ENCODE peak calls at places on chromosome 3, in nine cellular contexts. A, Z, I, C, F, J, E, M and Q are unnamed samples.

GRCh38 chr3:45002139-45002660 is 23.9 kb upstream of the CLEC3B start:
- DNase-seq in Z (no peak), A (no peak), M (no peak), E (no peak), J (no peak), I (no peak), C (no peak), F (no peak), Q (no peak)

GRCh38 chr3:195248281-195248680 is 22.7 kb downstream of the XXYLT1 start:
- DNase-seq in M (no peak), F (peak), C (no peak), I (no peak), E (no peak), Z (no peak), A (no peak), J (no peak), Q (no peak)

GRCh38 chr3:185335799-185336198 is 27.1 kb upstream of the MAP3K13 start:
- DNase-seq in C (peak), M (no peak), I (no peak), Z (no peak), F (no peak), J (no peak), E (no peak), A (peak), Q (no peak)

GRCh38 chr3:3615533-3615932 is 183.7 kb upstream of the LRRN1 start:
- DNase-seq in Z (no peak), E (no peak), F (no peak), I (no peak), A (no peak), C (peak), J (no peak), M (no peak), Q (no peak)

GRCh38 chr3:74353039-74353438 is 261.4 kb downstream of the CNTN3 start:
- DNase-seq in C (no peak), A (no peak), F (no peak), E (no peak), Z (no peak), J (no peak), I (no peak), M (peak), Q (no peak)

GRCh38 chr3:87333393-87333892 is 57.1 kb upstream of the POU1F1 start:
- DNase-seq in C (peak), F (peak), J (no peak), M (no peak), I (no peak), E (no peak), Z (no peak), A (peak), Q (no peak)

GRCh38 chr3:30602946-30603345 is 3.5 kb upstream of the TGFBR2 start:
- DNase-seq in J (no peak), I (no peak), M (no peak), F (no peak), Z (no peak), A (no peak), C (no peak), E (no peak), Q (no peak)

GRCh38 chr3:53044371-53045106 is 1.3 kb downstream of the SFMBT1 start:
- DNase-seq in Z (no peak), A (no peak), J (no peak), F (peak), E (no peak), C (peak), I (no peak), M (no peak), Q (peak)

GRCh38 chr3:38497026-38497425 is 886 bp downstream of the EXOG start:
- DNase-seq in M (no peak), A (no peak), C (no peak), E (no peak), J (no peak), I (no peak), F (no peak), Z (no peak), Q (no peak)

GRCh38 chr3:82824491-82824890 is 1063.0 kb upstream of the GBE1 start:
- DNase-seq in F (no peak), A (no peak), E (no peak), Z (no peak), M (no peak), J (no peak), C (no peak), I (no peak), Q (no peak)

GRCh38 chr3:51955175-51955892 is at the start of gene GPR62:
- DNase-seq in C (no peak), A (no peak), E (no peak), I (no peak), J (no peak), M (no peak), Z (no peak), F (no peak), Q (peak)

GRCh38 chr3:63351159-63352007 is 73.3 kb downstream of the SYNPR start:
- DNase-seq in A (peak), E (no peak), J (peak), C (peak), Z (no peak), M (no peak), F (no peak), I (peak), Q (peak)

GRCh38 chr3:186746008-186746407 is 28.8 kb downstream of the KNG1 start:
- DNase-seq in M (peak), C (peak), E (no peak), I (no peak), F (no peak), J (peak), A (peak), Z (no peak), Q (no peak)

GRCh38 chr3:88589131-88589530 is 439.4 kb downstream of the C3orf38 start:
- DNase-seq in I (no peak), M (no peak), C (no peak), E (no peak), F (no peak), J (no peak), Z (no peak), A (no peak), Q (no peak)

GRCh38 chr3:123397050-123397590 is 51.8 kb downstream of the ADCY5 start:
- DNase-seq in I (no peak), M (no peak), Z (no peak), E (no peak), C (no peak), A (no peak), F (no peak), J (no peak), Q (no peak)

GRCh38 chr3:166052440-166052839 is 215.2 kb upstream of the BCHE start:
- DNase-seq in Z (no peak), E (no peak), M (peak), C (no peak), I (no peak), F (no peak), J (no peak), A (no peak), Q (no peak)

GRCh38 chr3:183449391-183449790 is 21.0 kb upstream of the MCF2L2 start:
- DNase-seq in I (no peak), C (peak), F (no peak), Z (no peak), E (no peak), M (no peak), J (no peak), A (no peak), Q (peak)

GRCh38 chr3:153572654-153573053 is 410.6 kb downstream of the RAP2B start:
- DNase-seq in I (no peak), Z (no peak), C (no peak), M (no peak), F (no peak), A (no peak), J (no peak), E (no peak), Q (no peak)

GRCh38 chr3:156964562-156964961 is 138.4 kb downstream of the LEKR1 start:
- DNase-seq in I (no peak), J (no peak), E (no peak), M (no peak), Z (no peak), C (no peak), F (no peak), A (peak), Q (no peak)

GRCh38 chr3:112127522-112128494 is 5.2 kb downstream of the GCSAM start:
- DNase-seq in I (no peak), C (no peak), M (no peak), F (no peak), E (no peak), J (no peak), Z (no peak), A (no peak), Q (no peak)

GRCh38 chr3:97990624-97991277 is 18.5 kb upstream of the RIOX2 start:
- DNase-seq in J (no peak), E (no peak), C (no peak), A (no peak), M (no peak), Z (no peak), F (no peak), I (no peak), Q (no peak)

GRCh38 chr3:127077068-127077467 is 94.2 kb downstream of the PLXNA1 start:
- DNase-seq in F (no peak), E (no peak), A (no peak), J (no peak), I (no peak), Z (no peak), M (no peak), C (no peak), Q (no peak)

GRCh38 chr3:45881031-45882022 is 5.0 kb upstream of the CCR9 start:
- DNase-seq in E (no peak), F (peak), A (no peak), Z (no peak), M (no peak), I (no peak), J (no peak), C (peak), Q (no peak)

GRCh38 chr3:132629928-132630327 is 29.7 kb downstream of the ACAD11 start:
- DNase-seq in I (no peak), Z (no peak), C (peak), F (no peak), A (peak), E (no peak), M (no peak), J (no peak), Q (no peak)

GRCh38 chr3:149460123-149460522 is 14.4 kb upstream of the TM4SF4 start:
- DNase-seq in M (no peak), Z (no peak), A (peak), F (no peak), J (no peak), I (no peak), C (no peak), E (peak), Q (no peak)

GRCh38 chr3:159804726-159805410 is 183.8 kb upstream of the IL12A start:
- DNase-seq in A (peak), F (peak), I (peak), E (peak), Z (peak), M (peak), J (peak), C (peak), Q (peak)

GRCh38 chr3:129664040-129664646 is 57.7 kb upstream of the PLXND1 start:
- DNase-seq in I (no peak), M (no peak), F (no peak), A (no peak), C (peak), J (no peak), Z (no peak), E (no peak), Q (no peak)

GRCh38 chr3:80331768-80332167 is 564.0 kb upstream of the ROBO1 start:
- DNase-seq in Z (no peak), A (no peak), F (no peak), M (no peak), J (no peak), C (no peak), E (no peak), I (no peak), Q (no peak)

GRCh38 chr3:69009559-69010410 is 3.7 kb downstream of the EOGT start:
- DNase-seq in M (peak), Z (no peak), A (peak), E (peak), I (no peak), C (peak), J (peak), F (no peak), Q (no peak)

GRCh38 chr3:64341355-64341754 is 116.1 kb upstream of the PRICKLE2 start:
- DNase-seq in F (no peak), M (no peak), E (peak), I (no peak), C (no peak), J (no peak), Z (no peak), A (no peak), Q (no peak)

GRCh38 chr3:55571913-55572312 is 84.8 kb upstream of the WNT5A start:
- DNase-seq in Z (no peak), F (no peak), J (peak), E (no peak), M (peak), A (peak), C (no peak), I (peak), Q (no peak)

GRCh38 chr3:50389368-50389767 is 30.0 kb upstream of the TMEM115 start:
- DNase-seq in C (no peak), J (no peak), F (no peak), Z (no peak), A (no peak), M (no peak), E (no peak), I (no peak), Q (no peak)

GRCh38 chr3:21330293-21330692 is 420.7 kb downstream of the ZNF385D start:
- DNase-seq in C (peak), I (no peak), J (no peak), F (no peak), Z (no peak), M (no peak), E (no peak), A (no peak), Q (no peak)

GRCh38 chr3:13414040-13414729 is 5.9 kb downstream of the NUP210 start:
- DNase-seq in J (no peak), F (peak), I (no peak), E (no peak), M (no peak), C (no peak), A (no peak), Z (peak), Q (no peak)